ENCODE peak calls at places on chromosomes 2 and 18, in four cellular contexts. Y, O, B and U are unnamed samples.

GRCh38 chr2:69724540-69725159 is 17.3 kb upstream of the ANXA4 start:
- DNase-seq in Y (peak; percentile 81), O (peak; percentile 75), B (peak; percentile 89), U (peak; percentile 84)

GRCh38 chr18:26863122-26863879 is 2.2 kb downstream of the AQP4 start:
- DNase-seq in Y (peak; percentile 22), O (peak; percentile 78), B (peak; percentile 63), U (peak; percentile 81)

GRCh38 chr18:13178197-13178596 is 40.4 kb upstream of the LDLRAD4 start:
- DNase-seq in Y (no peak), O (no peak), B (no peak), U (no peak)

GRCh38 chr2:85705680-85706039 is 11.5 kb downstream of the GNLY start:
- DNase-seq in Y (peak; percentile 99), O (no peak), B (peak; percentile 49), U (peak; percentile 39)

GRCh38 chr2:171260471-171261424 is 100.1 kb upstream of the TLK1 start:
- DNase-seq in Y (no peak), O (no peak), B (peak; percentile 4), U (no peak)

GRCh38 chr2:19911799-19912509 is 10.2 kb upstream of the TTC32 start:
- DNase-seq in Y (peak; percentile 98), O (no peak), B (peak; percentile 63), U (no peak)

GRCh38 chr2:218027426-218028188 is 24.8 kb upstream of the TNS1 start:
- DNase-seq in Y (no peak), O (no peak), B (no peak), U (no peak)

GRCh38 chr2:192535956-192536685 is 341.4 kb upstream of the TMEFF2 start:
- DNase-seq in Y (no peak), O (no peak), B (no peak), U (no peak)

GRCh38 chr2:150911766-150912280 is 349.8 kb downstream of the RBM43 start:
- DNase-seq in Y (peak; percentile 90), O (no peak), B (no peak), U (peak; percentile 18)

GRCh38 chr2:150907466-150907865 is 354.2 kb downstream of the RBM43 start:
- DNase-seq in Y (no peak), O (no peak), B (no peak), U (no peak)

GRCh38 chr2:150909090-150909489 is 352.6 kb downstream of the RBM43 start:
- DNase-seq in Y (peak; percentile 1), O (no peak), B (no peak), U (no peak)

DNA sequence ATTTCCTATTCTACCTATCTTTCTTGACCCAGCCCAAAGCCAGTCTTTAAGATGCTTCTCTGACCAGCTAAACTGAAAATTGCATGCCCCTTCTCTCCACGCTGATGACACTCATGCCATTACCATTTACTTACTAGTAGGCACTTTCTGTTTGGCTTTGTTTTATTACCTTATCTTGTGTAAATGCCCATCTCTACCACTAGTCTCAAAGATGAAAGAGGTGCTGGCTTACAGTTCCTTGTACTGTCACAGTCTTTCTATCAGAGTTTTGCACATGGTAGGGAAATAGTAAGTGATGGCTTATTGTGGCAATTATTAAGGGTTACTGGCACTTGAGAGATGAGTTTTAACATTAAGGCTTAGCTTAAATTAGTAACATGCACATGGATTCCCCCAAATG is 352.1 kb downstream of the RBM43 start:
- DNase-seq in Y (peak; percentile 1), O (no peak), B (no peak), U (no peak)
- TF ChIP-seq CTCF in Y (no peak), O (peak; percentile 31), B (no peak), U (peak; percentile 12)

DNA sequence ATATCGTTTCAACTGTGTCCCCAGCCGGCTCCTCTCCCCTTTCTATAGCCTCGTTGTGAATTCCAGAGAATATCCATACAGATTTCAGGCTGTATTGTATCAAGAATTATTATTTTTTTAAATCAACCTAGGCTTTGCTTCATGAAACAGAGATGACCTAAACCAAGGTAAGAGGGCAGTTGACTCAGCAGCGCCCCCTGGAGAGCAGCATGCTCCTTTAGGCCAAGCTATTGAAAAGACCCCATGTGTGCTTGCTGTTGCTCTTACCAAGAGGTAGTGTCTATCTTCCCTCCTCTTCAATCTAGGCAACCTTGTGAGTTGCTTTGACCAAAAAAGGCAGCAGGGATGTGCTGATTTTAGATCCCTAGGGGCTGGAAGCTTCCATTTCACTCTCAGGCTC is 426.7 kb upstream of the SMIM21 start:
- DNase-seq in Y (peak; percentile 17), O (no peak), B (no peak), U (no peak)
- TF ChIP-seq CTCF in Y (peak; percentile 30), O (peak; percentile 29), B (no peak), U (no peak)

GRCh38 chr2:61853086-61853847 is 593 bp downstream of the FAM161A start:
- DNase-seq in Y (peak; percentile 7), O (peak; percentile 84), B (peak; percentile 71), U (no peak)
- TF ChIP-seq CTCF in Y (no peak), O (peak; percentile 32), B (no peak), U (no peak)

GRCh38 chr2:100178085-100178788 is 35.8 kb upstream of the AFF3 start:
- DNase-seq in Y (peak; percentile 72), O (peak; percentile 71), B (peak; percentile 68), U (no peak)
- TF ChIP-seq CTCF in Y (peak; percentile 29), O (peak; percentile 65), B (peak; percentile 20), U (peak; percentile 43)

DNA sequence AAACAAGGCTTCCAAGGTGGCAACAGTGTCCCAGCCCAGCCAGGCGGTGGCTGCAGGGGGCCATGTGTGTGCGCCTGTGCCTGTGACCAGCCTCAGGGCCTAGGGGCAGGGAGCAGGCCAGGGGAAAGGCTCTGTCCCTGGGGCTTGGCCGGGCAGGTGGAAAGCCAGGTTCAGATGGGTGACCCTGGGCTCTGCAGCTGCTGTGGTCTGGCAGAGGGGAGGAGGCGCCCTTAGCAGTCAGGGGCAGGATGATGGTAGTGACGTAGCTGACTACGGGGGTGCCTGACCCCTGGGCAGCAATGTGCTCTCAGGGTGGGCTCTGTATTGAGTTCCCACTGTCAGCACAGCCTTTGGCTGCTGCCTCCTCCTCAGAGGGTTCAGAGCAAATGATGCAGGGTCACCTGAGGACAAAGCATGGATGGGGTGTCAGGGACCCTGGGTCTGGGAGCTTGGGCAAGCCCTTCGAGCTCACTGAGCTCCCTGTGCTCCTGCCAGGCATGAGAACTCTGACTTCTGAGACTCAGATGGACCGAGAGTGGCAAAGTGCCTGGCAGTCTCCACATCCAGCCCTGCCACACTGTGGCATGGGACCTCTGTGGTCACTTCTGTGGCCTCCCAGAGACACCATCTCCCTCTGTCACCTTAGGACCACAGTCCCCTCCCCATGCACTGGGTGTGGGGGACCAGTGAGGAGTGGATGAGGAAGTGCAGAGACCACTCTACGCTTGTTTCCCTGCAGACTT is 56.6 kb upstream of the ALPP start:
- DNase-seq in Y (no peak), O (no peak), B (no peak), U (no peak)
- TF ChIP-seq CTCF in Y (no peak), O (no peak), B (no peak), U (no peak)

GRCh38 chr2:204026294-204026693 is 89.7 kb downstream of the ICOS start:
- DNase-seq in Y (no peak), O (no peak), B (no peak), U (no peak)
- TF ChIP-seq CTCF in Y (peak; percentile 11), O (peak; percentile 36), B (peak; percentile 26), U (no peak)

GRCh38 chr18:23243178-23243577 is 107.9 kb downstream of the CABLES1 start:
- DNase-seq in Y (no peak), O (no peak), B (no peak), U (no peak)
- TF ChIP-seq CTCF in Y (no peak), O (no peak), B (no peak), U (no peak)

GRCh38 chr2:225948903-225949302 is 549.4 kb downstream of the NYAP2 start:
- DNase-seq in Y (no peak), O (no peak), B (no peak), U (no peak)
- TF ChIP-seq CTCF in Y (no peak), O (no peak), B (no peak), U (no peak)

GRCh38 chr18:73891572-73892421 is 255.8 kb downstream of the FBXO15 start:
- DNase-seq in Y (peak; percentile 6), O (peak; percentile 7), B (no peak), U (no peak)
- TF ChIP-seq CTCF in Y (no peak), O (no peak), B (no peak), U (no peak)